ENCODE peak calls at places on chromosome 2, in eight cellular contexts. One of them, this sample, is unnamed.

GRCh38 chr2:206259615-206260426 is 14.6 kb upstream of the ZDBF2 start:
- DNase-seq in right lobe of liver: no peak
- DNase-seq in GM20000: no peak
- DNase-seq in thoracic aorta: no peak
- DNase-seq in chondrocyte: no peak
- DNase-seq in heart left ventricle: no peak
- DNase-seq in AG04450: no peak
- DNase-seq in HFF-Myc: no peak
- DNase-seq in this sample: no peak

GRCh38 chr2:47088371-47089082 is 66.6 kb downstream of the STPG4 start:
- DNase-seq in chondrocyte: no peak
- DNase-seq in heart left ventricle: peak; percentile 56
- DNase-seq in thoracic aorta: no peak
- DNase-seq in GM20000: no peak
- DNase-seq in right lobe of liver: no peak
- DNase-seq in AG04450: no peak
- DNase-seq in HFF-Myc: no peak
- DNase-seq in this sample: no peak

GRCh38 chr2:121420486-121420885 is 110.2 kb upstream of the RNU4ATAC start:
- DNase-seq in right lobe of liver: no peak
- DNase-seq in GM20000: no peak
- DNase-seq in thoracic aorta: no peak
- DNase-seq in heart left ventricle: no peak
- DNase-seq in HFF-Myc: no peak
- DNase-seq in AG04450: no peak
- DNase-seq in chondrocyte: no peak
- DNase-seq in this sample: no peak

GRCh38 chr2:236366049-236366387 is 101.8 kb upstream of the ASB18 start:
- DNase-seq in AG04450: no peak
- DNase-seq in chondrocyte: no peak
- DNase-seq in heart left ventricle: no peak
- DNase-seq in thoracic aorta: no peak
- DNase-seq in HFF-Myc: no peak
- DNase-seq in GM20000: no peak
- DNase-seq in right lobe of liver: no peak
- DNase-seq in this sample: no peak

GRCh38 chr2:31802711-31803110 is 208.1 kb downstream of the MEMO1 start:
- DNase-seq in right lobe of liver: no peak
- DNase-seq in HFF-Myc: no peak
- DNase-seq in heart left ventricle: no peak
- DNase-seq in AG04450: no peak
- DNase-seq in GM20000: no peak
- DNase-seq in thoracic aorta: no peak
- DNase-seq in chondrocyte: no peak
- DNase-seq in this sample: no peak

GRCh38 chr2:205644018-205644417 is 38.3 kb upstream of the NRP2 start:
- DNase-seq in HFF-Myc: peak; percentile 26
- DNase-seq in chondrocyte: no peak
- DNase-seq in right lobe of liver: no peak
- DNase-seq in thoracic aorta: no peak
- DNase-seq in GM20000: no peak
- DNase-seq in heart left ventricle: no peak
- DNase-seq in AG04450: no peak
- DNase-seq in this sample: no peak

GRCh38 chr2:181354626-181355025 is 102.6 kb upstream of the ITGA4 start:
- DNase-seq in thoracic aorta: no peak
- DNase-seq in AG04450: peak; percentile 6
- DNase-seq in chondrocyte: no peak
- DNase-seq in heart left ventricle: no peak
- DNase-seq in GM20000: no peak
- DNase-seq in right lobe of liver: no peak
- DNase-seq in HFF-Myc: no peak
- DNase-seq in this sample: no peak

GRCh38 chr2:74715071-74715791 is 61.2 kb downstream of the SEMA4F start:
- DNase-seq in chondrocyte: no peak
- DNase-seq in right lobe of liver: peak; percentile 83
- DNase-seq in thoracic aorta: peak; percentile 40
- DNase-seq in AG04450: peak; percentile 24
- DNase-seq in GM20000: peak; percentile 90
- DNase-seq in HFF-Myc: peak; percentile 52
- DNase-seq in heart left ventricle: peak; percentile 81
- DNase-seq in this sample: peak; percentile 88

GRCh38 chr2:69798909-69799526 is 30.4 kb upstream of the GMCL1 start:
- DNase-seq in right lobe of liver: no peak
- DNase-seq in heart left ventricle: no peak
- DNase-seq in AG04450: peak; percentile 20
- DNase-seq in chondrocyte: no peak
- DNase-seq in thoracic aorta: no peak
- DNase-seq in HFF-Myc: no peak
- DNase-seq in GM20000: peak; percentile 18
- DNase-seq in this sample: no peak

GRCh38 chr2:8413589-8414135 is 268.2 kb upstream of the ID2 start:
- DNase-seq in AG04450: no peak
- DNase-seq in HFF-Myc: no peak
- DNase-seq in right lobe of liver: peak; percentile 72
- DNase-seq in chondrocyte: no peak
- DNase-seq in thoracic aorta: no peak
- DNase-seq in GM20000: no peak
- DNase-seq in heart left ventricle: no peak
- DNase-seq in this sample: no peak

GRCh38 chr2:240237609-240238151 is 97.2 kb upstream of the OTOS start:
- DNase-seq in GM20000: no peak
- DNase-seq in HFF-Myc: no peak
- DNase-seq in AG04450: no peak
- DNase-seq in heart left ventricle: peak; percentile 66
- DNase-seq in right lobe of liver: peak; percentile 71
- DNase-seq in chondrocyte: no peak
- DNase-seq in thoracic aorta: no peak
- DNase-seq in this sample: no peak

GRCh38 chr2:72994282-72994990 is 77.1 kb downstream of the SFXN5 start:
- DNase-seq in HFF-Myc: no peak
- DNase-seq in GM20000: no peak
- DNase-seq in chondrocyte: peak; percentile 83
- DNase-seq in AG04450: no peak
- DNase-seq in heart left ventricle: no peak
- DNase-seq in thoracic aorta: no peak
- DNase-seq in right lobe of liver: no peak
- DNase-seq in this sample: no peak

GRCh38 chr2:219496781-219497494 is 1.8 kb upstream of the GMPPA start:
- DNase-seq in GM20000: no peak
- DNase-seq in chondrocyte: no peak
- DNase-seq in heart left ventricle: no peak
- DNase-seq in thoracic aorta: no peak
- DNase-seq in HFF-Myc: no peak
- DNase-seq in right lobe of liver: no peak
- DNase-seq in AG04450: no peak
- DNase-seq in this sample: no peak

GRCh38 chr2:182754231-182754630 is 38.2 kb downstream of the DNAJC10 start:
- DNase-seq in thoracic aorta: no peak
- DNase-seq in chondrocyte: no peak
- DNase-seq in heart left ventricle: no peak
- DNase-seq in GM20000: no peak
- DNase-seq in HFF-Myc: no peak
- DNase-seq in AG04450: no peak
- DNase-seq in right lobe of liver: no peak
- DNase-seq in this sample: no peak

GRCh38 chr2:38533757-38534545 is 68.8 kb downstream of the HNRNPLL start:
- DNase-seq in AG04450: no peak
- DNase-seq in HFF-Myc: no peak
- DNase-seq in GM20000: no peak
- DNase-seq in thoracic aorta: no peak
- DNase-seq in heart left ventricle: no peak
- DNase-seq in right lobe of liver: no peak
- DNase-seq in chondrocyte: no peak
- DNase-seq in this sample: no peak

GRCh38 chr2:72109291-72109690 is 38.4 kb downstream of the CYP26B1 start:
- DNase-seq in GM20000: no peak
- DNase-seq in chondrocyte: no peak
- DNase-seq in heart left ventricle: no peak
- DNase-seq in AG04450: no peak
- DNase-seq in thoracic aorta: no peak
- DNase-seq in HFF-Myc: no peak
- DNase-seq in right lobe of liver: no peak
- DNase-seq in this sample: no peak

GRCh38 chr2:30738141-30738911 is 68.9 kb downstream of the CAPN13 start:
- DNase-seq in AG04450: no peak
- DNase-seq in chondrocyte: no peak
- DNase-seq in right lobe of liver: no peak
- DNase-seq in HFF-Myc: no peak
- DNase-seq in heart left ventricle: no peak
- DNase-seq in thoracic aorta: no peak
- DNase-seq in GM20000: no peak
- DNase-seq in this sample: no peak

GRCh38 chr2:55992465-55992864 is 68.9 kb upstream of the EFEMP1 start:
- DNase-seq in GM20000: no peak
- DNase-seq in HFF-Myc: peak; percentile 95
- DNase-seq in thoracic aorta: peak; percentile 57
- DNase-seq in heart left ventricle: peak; percentile 26
- DNase-seq in right lobe of liver: no peak
- DNase-seq in AG04450: peak; percentile 95
- DNase-seq in chondrocyte: no peak
- DNase-seq in this sample: no peak

GRCh38 chr2:84888401-84889276 is 7.8 kb upstream of the TRABD2A start:
- DNase-seq in AG04450: no peak
- DNase-seq in HFF-Myc: no peak
- DNase-seq in thoracic aorta: no peak
- DNase-seq in chondrocyte: no peak
- DNase-seq in right lobe of liver: no peak
- DNase-seq in heart left ventricle: peak; percentile 27
- DNase-seq in GM20000: peak; percentile 70
- DNase-seq in this sample: peak; percentile 79

DNA sequence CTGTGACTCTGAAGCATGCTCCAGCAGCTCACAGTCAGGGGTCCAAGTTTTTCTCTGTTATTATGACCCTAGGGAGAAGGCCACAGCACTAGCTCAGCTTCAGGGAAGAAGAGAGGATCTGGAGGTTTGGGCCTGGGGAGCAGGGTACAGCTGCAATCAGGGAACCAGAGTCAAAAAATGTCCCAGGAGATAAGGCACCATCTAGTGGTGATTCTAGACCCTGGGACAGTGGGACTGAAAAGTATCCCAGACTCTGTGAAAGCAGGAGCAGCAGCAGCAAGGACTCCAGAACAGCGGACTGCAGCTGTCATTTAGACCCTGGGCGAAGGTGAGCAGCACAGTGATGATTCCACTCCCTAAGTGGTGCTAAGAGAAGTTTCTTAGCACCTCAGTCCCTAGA is 278.4 kb upstream of the DDX18 start:
- DNase-seq in right lobe of liver: no peak
- DNase-seq in heart left ventricle: no peak
- DNase-seq in GM20000: peak; percentile 8
- DNase-seq in thoracic aorta: no peak
- DNase-seq in AG04450: no peak
- DNase-seq in chondrocyte: no peak
- DNase-seq in HFF-Myc: no peak
- DNase-seq in this sample: no peak
- TF ChIP-seq CTCF in right lobe of liver: peak; percentile 18
- TF ChIP-seq CTCF in heart left ventricle: peak; percentile 31
- TF ChIP-seq CTCF in GM20000: peak; percentile 22
- TF ChIP-seq CTCF in thoracic aorta: no peak
- TF ChIP-seq CTCF in AG04450: no peak
- TF ChIP-seq CTCF in chondrocyte: peak; percentile 57
- TF ChIP-seq CTCF in HFF-Myc: no peak
- TF ChIP-seq CTCF in this sample: no peak

GRCh38 chr2:42457011-42457410 is 36.8 kb downstream of the KCNG3 start:
- DNase-seq in right lobe of liver: no peak
- DNase-seq in heart left ventricle: no peak
- DNase-seq in thoracic aorta: no peak
- DNase-seq in AG04450: no peak
- DNase-seq in HFF-Myc: no peak
- DNase-seq in GM20000: no peak
- DNase-seq in chondrocyte: no peak
- DNase-seq in this sample: peak; percentile 7
- TF ChIP-seq CTCF in right lobe of liver: no peak
- TF ChIP-seq CTCF in heart left ventricle: no peak
- TF ChIP-seq CTCF in thoracic aorta: no peak
- TF ChIP-seq CTCF in AG04450: peak; percentile 13
- TF ChIP-seq CTCF in HFF-Myc: no peak
- TF ChIP-seq CTCF in GM20000: no peak
- TF ChIP-seq CTCF in chondrocyte: peak; percentile 22
- TF ChIP-seq CTCF in this sample: peak; percentile 14

GRCh38 chr2:39688181-39688580 is 22.5 kb downstream of the TMEM178A start:
- DNase-seq in AG04450: no peak
- DNase-seq in thoracic aorta: no peak
- DNase-seq in heart left ventricle: no peak
- DNase-seq in HFF-Myc: no peak
- DNase-seq in right lobe of liver: no peak
- DNase-seq in GM20000: no peak
- DNase-seq in chondrocyte: no peak
- DNase-seq in this sample: no peak
- TF ChIP-seq CTCF in AG04450: no peak
- TF ChIP-seq CTCF in thoracic aorta: no peak
- TF ChIP-seq CTCF in heart left ventricle: no peak
- TF ChIP-seq CTCF in HFF-Myc: no peak
- TF ChIP-seq CTCF in right lobe of liver: no peak
- TF ChIP-seq CTCF in GM20000: no peak
- TF ChIP-seq CTCF in chondrocyte: no peak
- TF ChIP-seq CTCF in this sample: no peak

GRCh38 chr2:227627769-227628168 is 10.5 kb downstream of the SCYGR4 start:
- DNase-seq in heart left ventricle: no peak
- DNase-seq in right lobe of liver: no peak
- DNase-seq in GM20000: peak; percentile 49
- DNase-seq in AG04450: no peak
- DNase-seq in HFF-Myc: no peak
- DNase-seq in thoracic aorta: no peak
- DNase-seq in chondrocyte: no peak
- DNase-seq in this sample: peak; percentile 18

GRCh38 chr2:227626580-227627151 is 9.4 kb downstream of the SCYGR4 start:
- DNase-seq in chondrocyte: no peak
- DNase-seq in HFF-Myc: no peak
- DNase-seq in AG04450: no peak
- DNase-seq in thoracic aorta: no peak
- DNase-seq in right lobe of liver: no peak
- DNase-seq in GM20000: no peak
- DNase-seq in heart left ventricle: no peak
- DNase-seq in this sample: no peak

GRCh38 chr2:227629435-227629834 is 12.1 kb downstream of the SCYGR4 start:
- DNase-seq in chondrocyte: no peak
- DNase-seq in heart left ventricle: no peak
- DNase-seq in HFF-Myc: no peak
- DNase-seq in thoracic aorta: no peak
- DNase-seq in AG04450: no peak
- DNase-seq in GM20000: no peak
- DNase-seq in right lobe of liver: no peak
- DNase-seq in this sample: no peak

GRCh38 chr2:227632827-227633226 is 15.5 kb downstream of the SCYGR4 start:
- DNase-seq in thoracic aorta: no peak
- DNase-seq in AG04450: no peak
- DNase-seq in HFF-Myc: no peak
- DNase-seq in GM20000: no peak
- DNase-seq in chondrocyte: no peak
- DNase-seq in right lobe of liver: no peak
- DNase-seq in heart left ventricle: no peak
- DNase-seq in this sample: no peak

DNA sequence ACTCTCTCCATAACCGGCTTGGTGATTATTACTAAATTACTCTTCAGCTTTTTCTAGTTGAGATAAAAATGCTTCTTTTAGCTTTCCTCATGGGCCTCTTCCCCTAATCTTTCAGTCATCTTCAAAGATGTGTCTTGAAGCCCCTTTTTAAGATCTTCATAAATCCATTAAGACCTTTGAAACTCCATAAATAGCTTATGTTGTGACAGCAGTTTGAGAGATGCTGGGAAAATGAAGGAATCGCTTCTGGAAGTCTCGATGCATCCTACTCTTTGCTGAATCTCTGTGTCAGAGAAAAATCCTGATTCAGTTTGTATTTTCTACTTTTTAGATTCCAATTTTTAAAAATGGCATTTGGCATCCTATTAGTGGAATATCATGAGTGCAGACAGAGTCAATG is 13.0 kb downstream of the SCYGR4 start:
- DNase-seq in chondrocyte: no peak
- DNase-seq in right lobe of liver: no peak
- DNase-seq in heart left ventricle: no peak
- DNase-seq in AG04450: no peak
- DNase-seq in GM20000: no peak
- DNase-seq in thoracic aorta: no peak
- DNase-seq in HFF-Myc: no peak
- DNase-seq in this sample: no peak
- TF ChIP-seq CTCF in chondrocyte: no peak
- TF ChIP-seq CTCF in right lobe of liver: no peak
- TF ChIP-seq CTCF in heart left ventricle: no peak
- TF ChIP-seq CTCF in AG04450: no peak
- TF ChIP-seq CTCF in GM20000: no peak
- TF ChIP-seq CTCF in thoracic aorta: no peak
- TF ChIP-seq CTCF in HFF-Myc: no peak
- TF ChIP-seq CTCF in this sample: no peak